ENCODE peak calls at places on chromosome 9, in six cellular contexts. P, N, X, B, G and H are unnamed samples.

GRCh38 chr9:26723486-26723885 is 169.1 kb downstream of the CAAP1 start:
- DNase-seq in N (no peak), X (peak), P (no peak), G (peak), B (peak), H (peak)

GRCh38 chr9:4293293-4293931 is 6.5 kb downstream of the GLIS3 start:
- DNase-seq in P (no peak), N (no peak), X (peak), G (no peak), B (no peak), H (peak)

GRCh38 chr9:68711281-68711680 is 6.2 kb downstream of the PIP5K1B start:
- DNase-seq in X (no peak), P (no peak), B (no peak), G (no peak), N (no peak), H (no peak)

GRCh38 chr9:27227192-27227591 is 69.8 kb downstream of the EQTN start:
- DNase-seq in X (peak), B (peak), G (no peak), P (no peak), N (no peak), H (no peak)

GRCh38 chr9:76618762-76619161 is 145.5 kb upstream of the PCA3 start:
- DNase-seq in N (no peak), X (peak), P (no peak), G (no peak), B (no peak), H (no peak)

GRCh38 chr9:94210616-94211603 is 48.2 kb upstream of the ZNF169 start:
- DNase-seq in G (no peak), P (peak), B (no peak), N (no peak), X (no peak), H (no peak)

GRCh38 chr9:20512636-20513035 is 109.7 kb downstream of the MLLT3 start:
- DNase-seq in N (no peak), P (no peak), G (no peak), X (peak), B (no peak), H (no peak)

GRCh38 chr9:98625728-98626127 is 83.0 kb downstream of the GABBR2 start:
- DNase-seq in B (no peak), X (no peak), G (no peak), N (no peak), P (no peak), H (no peak)

GRCh38 chr9:79257671-79258410 is 313.9 kb upstream of the TLE4 start:
- DNase-seq in P (no peak), G (no peak), N (no peak), B (no peak), X (no peak), H (no peak)

GRCh38 chr9:75229605-75230332 is 141.5 kb downstream of the OSTF1 start:
- DNase-seq in N (no peak), G (no peak), X (no peak), P (no peak), B (peak), H (no peak)

GRCh38 chr9:101673642-101674041 is 64.8 kb downstream of the GRIN3A start:
- DNase-seq in P (no peak), X (no peak), N (no peak), G (no peak), B (no peak), H (no peak)

GRCh38 chr9:128588581-128589233 is 36.3 kb downstream of the SPTAN1 start:
- DNase-seq in B (no peak), X (no peak), G (no peak), N (no peak), P (no peak), H (no peak)

GRCh38 chr9:128593039-128593438 is 40.7 kb downstream of the SPTAN1 start:
- DNase-seq in G (peak), P (no peak), X (no peak), N (no peak), B (no peak), H (no peak)

GRCh38 chr9:128587453-128587852 is 35.1 kb downstream of the SPTAN1 start:
- DNase-seq in B (no peak), N (peak), P (no peak), X (no peak), G (no peak), H (no peak)
- TF ChIP-seq SMC3 in B (no peak), N (no peak), P (no peak), X (no peak), G (no peak), H (no peak)

DNA sequence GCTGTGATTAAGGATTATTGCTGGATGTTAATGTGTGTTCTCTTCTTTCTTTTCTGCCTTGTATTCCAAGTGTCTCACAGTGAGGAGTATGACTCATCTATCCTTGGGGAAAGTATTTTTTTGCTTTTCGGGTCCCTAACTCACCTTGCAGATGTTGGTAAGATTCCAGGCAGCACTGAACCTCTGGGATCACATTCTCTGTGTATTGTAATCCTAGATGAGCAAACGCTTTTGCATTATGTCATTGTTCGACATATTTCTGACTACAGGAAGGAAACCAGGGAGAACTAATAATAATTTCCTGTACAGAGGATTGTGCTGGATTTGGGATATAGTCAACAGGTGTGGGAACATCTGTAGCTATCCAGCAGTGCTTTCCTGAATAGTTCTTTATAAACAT is 246.1 kb upstream of the TUT7 start:
- DNase-seq in G (no peak), B (no peak), P (no peak), N (no peak), X (peak), H (no peak)
- TF ChIP-seq SMC3 in G (no peak), B (no peak), P (no peak), N (no peak), X (no peak), H (no peak)

GRCh38 chr9:70043689-70044449 is at the start of gene MAMDC2:
- DNase-seq in G (no peak), N (no peak), B (no peak), P (peak), X (peak), H (no peak)

GRCh38 chr9:70046274-70047070 is 2.8 kb downstream of the MAMDC2 start:
- DNase-seq in P (no peak), G (no peak), X (no peak), B (no peak), N (no peak), H (no peak)

GRCh38 chr9:70043285-70043684 is 363 bp upstream of the MAMDC2 start:
- DNase-seq in G (no peak), X (no peak), P (no peak), B (no peak), N (no peak), H (no peak)

GRCh38 chr9:70045452-70045851 is 1.8 kb downstream of the MAMDC2 start:
- DNase-seq in B (no peak), X (no peak), G (no peak), N (no peak), P (no peak), H (no peak)

GRCh38 chr9:70044450-70045307 is 1.0 kb downstream of the MAMDC2 start:
- DNase-seq in G (peak), N (no peak), X (peak), B (no peak), P (no peak), H (no peak)
- TF ChIP-seq SMC3 in G (no peak), N (no peak), X (no peak), B (no peak), P (no peak), H (no peak)

GRCh38 chr9:6787793-6788174 is 30.0 kb downstream of the KDM4C start:
- DNase-seq in P (no peak), G (no peak), N (no peak), B (no peak), X (no peak), H (peak)
- TF ChIP-seq SMC3 in P (no peak), G (no peak), N (no peak), B (no peak), X (no peak), H (no peak)

GRCh38 chr9:85224301-85224700 is 517.5 kb downstream of the AGTPBP1 start:
- DNase-seq in B (no peak), X (no peak), P (no peak), G (no peak), N (no peak), H (no peak)

GRCh38 chr9:85223506-85224108 is 518.1 kb downstream of the AGTPBP1 start:
- DNase-seq in P (no peak), B (no peak), N (no peak), X (no peak), G (no peak), H (no peak)

GRCh38 chr9:85228111-85228855 is 513.5 kb downstream of the AGTPBP1 start:
- DNase-seq in G (no peak), N (no peak), B (no peak), X (no peak), P (no peak), H (no peak)

GRCh38 chr9:85230081-85230480 is 511.7 kb downstream of the AGTPBP1 start:
- DNase-seq in N (no peak), X (no peak), P (no peak), G (no peak), B (no peak), H (no peak)

GRCh38 chr9:85224729-85225128 is 517.0 kb downstream of the AGTPBP1 start:
- DNase-seq in G (no peak), B (no peak), P (no peak), N (no peak), X (no peak), H (no peak)
- TF ChIP-seq SMC3 in G (no peak), B (no peak), P (no peak), N (no peak), X (no peak), H (no peak)

DNA sequence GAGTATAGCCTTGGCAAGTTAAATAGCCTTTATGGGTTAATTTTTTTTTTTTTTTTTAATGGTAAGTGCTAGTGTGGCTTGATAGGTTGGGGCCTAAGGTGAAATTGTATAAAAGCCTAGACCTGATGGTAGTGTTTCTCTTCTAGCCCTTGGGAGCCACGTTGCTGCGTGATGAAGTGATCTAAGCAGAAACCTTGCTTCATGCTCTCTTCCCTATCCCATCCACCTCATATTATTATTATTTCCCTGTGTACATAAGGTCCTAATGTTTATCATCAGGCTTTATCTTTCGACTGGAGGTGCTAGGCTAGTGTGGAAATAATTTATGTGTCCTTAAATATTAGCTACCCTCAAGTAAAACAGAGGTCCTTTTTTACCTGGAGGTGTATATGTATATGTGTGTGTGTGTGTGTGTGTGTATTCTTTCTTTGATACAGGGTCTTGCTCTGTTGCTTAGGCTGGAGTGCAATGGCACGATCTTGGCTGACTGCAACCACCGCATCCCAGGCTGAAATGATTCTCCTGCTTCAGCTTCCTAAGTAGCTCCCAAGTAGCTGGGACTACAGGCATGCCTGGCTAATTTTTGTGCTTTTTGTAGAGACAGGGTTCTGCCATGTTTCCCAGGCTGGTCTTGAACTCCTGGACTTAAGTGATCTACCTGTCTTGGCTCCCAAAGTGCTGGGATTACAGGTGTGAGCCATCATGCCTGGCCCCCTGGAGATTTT is 3.6 kb downstream of the UGCG start:
- DNase-seq in G (peak), N (no peak), P (no peak), X (no peak), B (no peak), H (no peak)
- TF ChIP-seq SMC3 in G (no peak), N (no peak), P (no peak), X (no peak), B (no peak), H (no peak)

DNA sequence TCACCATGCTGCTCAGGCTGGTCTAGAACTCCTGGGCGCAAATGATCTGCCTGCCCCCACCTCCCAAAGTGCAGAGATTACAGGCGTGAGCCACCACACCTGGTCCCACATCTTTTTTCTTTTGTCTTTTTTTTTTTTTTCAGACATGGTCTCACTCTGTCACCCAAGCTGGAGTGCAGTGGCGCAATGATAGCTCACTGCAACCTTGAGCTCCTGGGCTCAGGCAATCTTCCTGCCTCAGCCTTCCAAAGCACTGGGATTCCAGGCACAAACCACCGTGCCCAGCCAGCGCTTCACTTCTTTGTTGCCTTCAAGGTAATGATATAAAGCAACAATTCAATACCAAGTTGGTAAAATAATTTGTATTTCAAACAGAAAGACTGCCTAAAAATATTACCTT is 78.8 kb downstream of the USP20 start:
- DNase-seq in X (no peak), P (no peak), B (peak), G (no peak), N (no peak), H (no peak)
- TF ChIP-seq SMC3 in X (no peak), P (no peak), B (no peak), G (no peak), N (no peak), H (no peak)

DNA sequence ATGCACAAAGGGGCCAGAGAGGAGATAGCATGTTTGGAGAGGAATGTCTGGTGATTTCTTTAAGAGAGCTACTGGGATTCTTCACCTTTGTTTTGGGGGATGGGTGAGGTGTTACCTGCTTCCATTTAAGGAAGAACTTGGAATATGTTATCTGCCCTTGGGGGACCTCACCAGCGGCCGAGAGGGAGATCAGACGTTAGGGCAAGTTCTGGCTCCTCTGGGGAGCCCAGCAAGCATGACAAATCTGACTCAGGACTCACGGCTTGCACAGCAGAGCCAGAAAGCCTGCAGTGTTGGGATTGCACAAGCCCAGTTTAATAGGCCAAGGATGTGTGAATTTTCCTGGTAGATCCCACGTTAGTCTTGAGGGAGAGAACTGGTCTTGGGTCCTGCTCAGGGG is 40.3 kb downstream of the SLC28A3 start:
- DNase-seq in N (no peak), P (no peak), G (no peak), B (no peak), X (peak), H (no peak)
- TF ChIP-seq SMC3 in N (no peak), P (no peak), G (no peak), B (no peak), X (no peak), H (no peak)